ENCODE peak calls at places on chromosomes 11 and 22, in four cellular contexts. B is GM23338; H is CD8-positive, alpha-beta memory T cell; C is NT2/D1. D is an unnamed sample.

GRCh38 chr22:46563381-46564083 is 26.1 kb upstream of the CELSR1 start:
- DNase-seq in B (peak), H (peak), C (no peak), D (peak)

GRCh38 chr22:27842236-27842993 is 40.9 kb upstream of the MN1 start:
- DNase-seq in B (no peak), H (no peak), C (no peak), D (no peak)

GRCh38 chr22:28728621-28729313 is 12.9 kb downstream of the CHEK2 start:
- DNase-seq in B (no peak), H (no peak), C (no peak), D (no peak)

GRCh38 chr11:8765294-8765693 is 82.7 kb downstream of the RPL27A start:
- DNase-seq in B (no peak), H (no peak), C (no peak), D (no peak)

GRCh38 chr11:106249857-106250256 is 172.4 kb downstream of the AASDHPPT start:
- DNase-seq in B (peak), H (no peak), C (peak), D (no peak)

GRCh38 chr11:10659339-10660216 is 34.0 kb downstream of the IRAG1 start:
- DNase-seq in B (no peak), H (no peak), C (no peak), D (no peak)

GRCh38 chr11:121899534-121899933 is 216.5 kb downstream of the BLID start:
- DNase-seq in B (no peak), H (no peak), C (no peak), D (no peak)

GRCh38 chr22:49329636-49330035 is 498.0 kb downstream of the BRD1 start:
- DNase-seq in B (no peak), H (no peak), C (no peak), D (no peak)

GRCh38 chr11:88122956-88123355 is 52.3 kb downstream of the RAB38 start:
- DNase-seq in B (no peak), H (no peak), C (no peak), D (no peak)

GRCh38 chr22:47023871-47024270 is 261.4 kb downstream of the TBC1D22A start:
- DNase-seq in B (no peak), H (no peak), C (no peak), D (no peak)

GRCh38 chr11:96306933-96307747 is 35.9 kb downstream of the MAML2 start:
- DNase-seq in B (peak), H (no peak), C (no peak), D (peak)

GRCh38 chr11:3231851-3232744 is at the start of gene MRGPRE:
- DNase-seq in B (peak), H (no peak), C (no peak), D (peak)

GRCh38 chr11:73554677-73555320 is 43.1 kb downstream of the FAM168A start:
- DNase-seq in B (peak), H (no peak), C (no peak), D (no peak)

GRCh38 chr11:59614277-59615131 is 1.1 kb downstream of the OSBP start:
- DNase-seq in B (no peak), H (no peak), C (no peak), D (peak)

GRCh38 chr11:27938011-27938410 is 169.9 kb downstream of the KIF18A start:
- DNase-seq in B (no peak), H (no peak), C (no peak), D (no peak)

GRCh38 chr22:50252081-50253045 is 1.3 kb upstream of the HDAC10 start:
- DNase-seq in B (peak), H (peak), C (no peak), D (peak)

GRCh38 chr11:72061739-72062396 is 18.5 kb downstream of the NUMA1 start:
- DNase-seq in B (no peak), H (no peak), C (no peak), D (no peak)

GRCh38 chr11:131530411-131530810 is 160.0 kb downstream of the NTM start:
- DNase-seq in B (no peak), H (no peak), C (no peak), D (no peak)

GRCh38 chr11:8719260-8720190 is 36.9 kb downstream of the RPL27A start:
- DNase-seq in B (no peak), H (no peak), C (no peak), D (peak)

D was measured in cerebellar cortex.